ENCODE peak calls at places on chromosome 6, in four cellular contexts. X is effector CD8-positive, alpha-beta T cell; R is activated CD4-positive, alpha-beta T cell treated with anti-CD3 and anti-CD28 coated beads, Interleukin-2, amount 50 U/mL, for 48 hours; T is NCI-H1092 treated with DMSO at 0.1 percent for 48 hours. M is an unnamed sample.

GRCh38 chr6:137389150-137389664 is 105.0 kb downstream of the OLIG3 start:
- DNase-seq in X (peak; percentile 26), R (peak; percentile 80), T (no peak), M (peak; percentile 69)

GRCh38 chr6:40413231-40413755 is 173.9 kb downstream of the LRFN2 start:
- DNase-seq in X (no peak), T (no peak), R (no peak), M (no peak)

GRCh38 chr6:41037107-41037900 is 1.7 kb downstream of the UNC5CL start:
- DNase-seq in R (no peak), T (no peak), X (no peak), M (no peak)

GRCh38 chr6:157944983-157945931 is 36.4 kb upstream of the SYNJ2 start:
- DNase-seq in X (no peak), T (no peak), R (peak; percentile 72), M (peak; percentile 77)

GRCh38 chr6:7140631-7141366 is 33.0 kb downstream of the RREB1 start:
- DNase-seq in R (peak; percentile 84), X (peak; percentile 68), T (peak; percentile 56), M (peak; percentile 87)

GRCh38 chr6:105561501-105561900 is 158.6 kb upstream of the PREP start:
- DNase-seq in T (no peak), R (no peak), X (no peak), M (no peak)

GRCh38 chr6:13302751-13303667 is 25.3 kb downstream of the TBC1D7 start:
- DNase-seq in X (no peak), T (no peak), R (peak; percentile 58), M (peak; percentile 57)

GRCh38 chr6:148203281-148203925 is 139.2 kb upstream of the SASH1 start:
- DNase-seq in T (no peak), X (no peak), R (no peak), M (no peak)

GRCh38 chr6:20188630-20189075 is 23.6 kb downstream of the MBOAT1 start:
- DNase-seq in R (no peak), T (no peak), X (no peak), M (no peak)

GRCh38 chr6:113481441-113481840 is 375.7 kb upstream of the MARCKS start:
- DNase-seq in T (no peak), X (no peak), R (no peak), M (no peak)

GRCh38 chr6:35485402-35485877 is 11.4 kb downstream of the TEAD3 start:
- DNase-seq in X (no peak), T (no peak), R (no peak), M (no peak)

GRCh38 chr6:72464791-72465691 is 156.8 kb upstream of the KCNQ5 start:
- DNase-seq in T (no peak), R (no peak), X (no peak), M (no peak)

GRCh38 chr6:25431642-25432307 is 152.6 kb downstream of the CARMIL1 start:
- DNase-seq in T (no peak), R (no peak), X (no peak), M (no peak)

GRCh38 chr6:143410859-143411270 is 39.6 kb downstream of the ADAT2 start:
- DNase-seq in T (no peak), X (no peak), R (no peak), M (no peak)

GRCh38 chr6:63872233-63872632 is 236.6 kb downstream of the PHF3 start:
- DNase-seq in T (no peak), R (no peak), X (no peak), M (no peak)

GRCh38 chr6:163830641-163831040 is 416.1 kb downstream of the QKI start:
- DNase-seq in R (no peak), X (no peak), T (no peak), M (no peak)

GRCh38 chr6:107536183-107536582 is 46.3 kb downstream of the SOBP start:
- DNase-seq in R (no peak), T (no peak), X (no peak), M (no peak)

GRCh38 chr6:139409026-139409425 is 34.6 kb upstream of the CITED2 start:
- DNase-seq in R (no peak), X (no peak), T (no peak), M (no peak)

GRCh38 chr6:10759312-10759839 is 11.8 kb downstream of the TMEM14B start:
- DNase-seq in T (no peak), X (no peak), R (no peak), M (no peak)

GRCh38 chr6:161694995-161695394 is 421.1 kb upstream of the AGPAT4 start:
- DNase-seq in R (no peak), T (peak; percentile 28), X (no peak), M (no peak)

GRCh38 chr6:26232950-26233607 is 131.9 kb upstream of the BTN3A2 start:
- DNase-seq in X (no peak), T (no peak), R (peak; percentile 60), M (peak; percentile 48)

GRCh38 chr6:137223370-137224131 is 4.4 kb upstream of the IFNGR1 start:
- DNase-seq in X (no peak), T (no peak), R (no peak), M (no peak)

GRCh38 chr6:133467231-133467981 is 226.2 kb downstream of the EYA4 start:
- DNase-seq in T (no peak), R (no peak), X (no peak), M (no peak)

GRCh38 chr6:129686941-129687627 is 22.9 kb downstream of the ARHGAP18 start:
- DNase-seq in X (no peak), T (no peak), R (peak; percentile 58), M (peak; percentile 36)

GRCh38 chr6:24122139-24122538 is 3.9 kb upstream of the NRSN1 start:
- DNase-seq in T (no peak), R (no peak), X (no peak), M (no peak)

GRCh38 chr6:7919871-7920270 is 9.3 kb upstream of the TXNDC5 start:
- DNase-seq in R (peak; percentile 67), T (no peak), X (no peak), M (peak; percentile 20)

GRCh38 chr6:21504790-21505189 is 88.8 kb upstream of the SOX4 start:
- DNase-seq in R (no peak), T (peak; percentile 20), X (no peak), M (no peak)

GRCh38 chr6:53496797-53497196 is 48.1 kb downstream of the GCLC start:
- DNase-seq in T (no peak), R (no peak), X (no peak), M (no peak)

GRCh38 chr6:44558315-44559227 is 171.1 kb downstream of the CDC5L start:
- DNase-seq in X (no peak), R (no peak), T (no peak), M (no peak)

GRCh38 chr6:37262446-37263026 is 4.6 kb upstream of the TMEM217 start:
- DNase-seq in T (peak; percentile 3), X (no peak), R (no peak), M (no peak)

M was measured in activated naive CD8-positive, alpha-beta T cell treated with anti-CD3 and anti-CD28 coated beads, Interleukin-2, amount 50 U/mL, for 24 hours.